ENCODE peak calls at places on chromosomes 1 and 21, in six cellular contexts. A is SK-N-SH, E is GM23338, Q is PC-3, Y is GM23248, K is MM.1S. U is an unnamed sample. For H3K27me3, H3F3A and H3K36me3, the result is how much of the 10 kb centered on the place peaks cover.

GRCh38 chr1:119841306-119841705 is 30.0 kb upstream of the REG4 start:
- DNase-seq in A (no peak), E (no peak), Q (no peak), Y (no peak), K (no peak), U (no peak)

GRCh38 chr1:77421504-77422233 is 139.8 kb downstream of the AK5 start:
- DNase-seq in A (no peak), E (no peak), Q (no peak), Y (no peak), K (peak), U (no peak)

GRCh38 chr1:2541619-2542246 is 11.7 kb upstream of the HES5 start:
- DNase-seq in A (no peak), E (no peak), Q (no peak), Y (no peak), K (peak), U (no peak)

GRCh38 chr1:229479660-229480399 is 28.3 kb downstream of the NUP133 start:
- DNase-seq in A (no peak), E (no peak), Q (no peak), Y (no peak), K (no peak), U (no peak)

GRCh38 chr1:171441278-171441677 is 44.1 kb upstream of the PRRC2C start:
- DNase-seq in A (no peak), E (no peak), Q (peak), Y (peak), K (no peak), U (no peak)

GRCh38 chr1:185720633-185721272 is 13.4 kb upstream of the HMCN1 start:
- DNase-seq in A (no peak), E (peak), Q (peak), Y (peak), K (peak), U (peak)

GRCh38 chr1:61254629-61255323 is 172.4 kb downstream of the NFIA start:
- DNase-seq in A (peak), E (no peak), Q (peak), Y (peak), K (no peak), U (no peak)

GRCh38 chr1:9233241-9233941 is 1.2 kb upstream of the H6PD start:
- DNase-seq in A (no peak), E (no peak), Q (no peak), Y (peak), K (no peak), U (no peak)

GRCh38 chr1:212638419-212639151 is 30.0 kb downstream of the ATF3 start:
- DNase-seq in A (peak), E (no peak), Q (no peak), Y (peak), K (no peak), U (no peak)

GRCh38 chr1:52477876-52478275 is 73.5 kb downstream of the PRPF38A start:
- DNase-seq in A (no peak), E (no peak), Q (no peak), Y (no peak), K (no peak), U (no peak)

GRCh38 chr21:42461185-42461520 is 34.9 kb downstream of the RSPH1 start:
- DNase-seq in A (no peak), E (no peak), Q (no peak), Y (no peak), K (no peak), U (no peak)

GRCh38 chr21:32256873-32257620 is 21.8 kb downstream of the MIS18A start:
- DNase-seq in A (peak), E (no peak), Q (peak), Y (peak), K (no peak), U (no peak)

GRCh38 chr1:17632541-17633193 is 93.2 kb downstream of the ARHGEF10L start:
- DNase-seq in A (no peak), E (no peak), Q (peak), Y (peak), K (no peak), U (no peak)

GRCh38 chr1:229192031-229192430 is 78.9 kb upstream of the RAB4A start:
- DNase-seq in A (no peak), E (no peak), Q (peak), Y (peak), K (no peak), U (no peak)

GRCh38 chr1:37038703-37039093 is 4.4 kb upstream of the GRIK3 start:
- DNase-seq in A (no peak), E (no peak), Q (no peak), Y (no peak), K (no peak), U (no peak)
- H3K27me3 ChIP-seq in A (under half), E (under half), Q (half or more), Y (under half), K (half or more), U (under half)

GRCh38 chr1:246108278-246108925 is 398.7 kb downstream of the SMYD3 start:
- DNase-seq in A (no peak), E (no peak), Q (no peak), Y (no peak), K (no peak), U (peak)
- H3F3A ChIP-seq in A (under half), E (under half), Q (under half), Y (under half), K (under half), U (under half)

GRCh38 chr21:26851109-26851944 is 6.1 kb upstream of the ADAMTS1 start:
- DNase-seq in A (no peak), E (no peak), Q (no peak), Y (no peak), K (no peak), U (no peak)

GRCh38 chr21:26849428-26850115 is 4.4 kb upstream of the ADAMTS1 start:
- DNase-seq in A (peak), E (peak), Q (peak), Y (peak), K (peak), U (peak)

GRCh38 chr21:26852422-26852821 is 7.2 kb upstream of the ADAMTS1 start:
- DNase-seq in A (no peak), E (peak), Q (no peak), Y (no peak), K (no peak), U (peak)

GRCh38 chr21:26847951-26848350 is 2.7 kb upstream of the ADAMTS1 start:
- DNase-seq in A (no peak), E (no peak), Q (no peak), Y (no peak), K (no peak), U (no peak)

GRCh38 chr21:26850116-26850643 is 5.0 kb upstream of the ADAMTS1 start:
- DNase-seq in A (peak), E (peak), Q (peak), Y (peak), K (peak), U (peak)
- H3K36me3 ChIP-seq in A (under half), E (under half), Q (under half), Y (under half), K (under half), U (under half)

DNA sequence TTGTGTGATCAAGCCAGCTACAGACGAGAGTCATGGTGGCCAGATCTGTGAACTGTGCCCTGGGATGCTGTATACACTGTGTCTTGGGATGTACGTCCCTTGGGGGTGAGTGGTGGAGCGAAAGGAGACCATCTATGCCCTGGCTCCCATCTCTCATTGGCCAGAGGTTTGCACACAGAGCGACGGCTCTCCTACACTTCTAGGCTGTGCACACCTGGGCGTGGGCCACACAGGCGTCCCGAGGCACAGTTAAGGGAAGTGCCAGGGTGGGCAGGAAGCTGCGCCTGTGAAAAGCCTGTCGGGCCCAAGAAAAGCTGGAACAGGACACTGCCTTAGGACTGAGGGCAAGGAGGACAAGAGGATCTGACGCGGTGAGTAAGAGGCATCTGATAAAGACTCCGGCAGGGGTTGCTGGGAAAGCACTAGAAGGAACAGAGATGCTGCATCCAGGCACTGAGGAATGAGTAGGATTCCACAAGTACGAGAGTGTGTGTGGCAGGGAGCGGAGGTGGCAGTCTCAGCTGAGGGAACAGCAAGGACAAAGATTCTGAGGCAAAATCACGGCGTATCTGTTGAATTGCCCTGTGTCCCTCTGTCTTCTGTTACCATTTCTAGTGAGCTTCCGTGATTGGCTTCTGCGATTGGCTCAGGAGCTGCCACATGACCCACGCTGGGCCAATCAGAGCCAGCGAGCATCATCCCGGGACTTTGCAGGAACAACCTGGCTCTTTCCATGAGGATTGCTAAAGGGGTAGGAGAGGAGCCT is 67.9 kb upstream of the ZBTB40 start:
- DNase-seq in A (no peak), E (no peak), Q (no peak), Y (no peak), K (no peak), U (no peak)
- H3K27me3 ChIP-seq in A (under half), E (under half), Q (under half), Y (under half), K (half or more), U (under half)

GRCh38 chr1:8026976-8027747 is 1.1 kb upstream of the ERRFI1 start:
- DNase-seq in A (no peak), E (peak), Q (peak), Y (peak), K (no peak), U (peak)
- H3F3A ChIP-seq in A (under half), E (under half), Q (under half), Y (under half), K (under half), U (under half)

GRCh38 chr1:155334980-155335379 is 14.3 kb downstream of the RUSC1 start:
- DNase-seq in A (no peak), E (no peak), Q (no peak), Y (peak), K (no peak), U (no peak)

GRCh38 chr1:155339515-155340111 is 18.9 kb downstream of the RUSC1 start:
- DNase-seq in A (no peak), E (no peak), Q (no peak), Y (peak), K (no peak), U (no peak)
- H3K36me3 ChIP-seq in A (half or more), E (under half), Q (half or more), Y (half or more), K (under half), U (under half)

GRCh38 chr1:29643838-29644440 is 407.6 kb downstream of the PTPRU start:
- DNase-seq in A (no peak), E (no peak), Q (no peak), Y (no peak), K (no peak), U (no peak)
- H3K27me3 ChIP-seq in A (under half), E (under half), Q (under half), Y (under half), K (half or more), U (under half)

GRCh38 chr1:86933562-86934377 is 19.3 kb downstream of the HS2ST1 start:
- DNase-seq in A (no peak), E (peak), Q (no peak), Y (no peak), K (no peak), U (no peak)

GRCh38 chr1:86928819-86929218 is 14.4 kb downstream of the HS2ST1 start:
- DNase-seq in A (no peak), E (no peak), Q (no peak), Y (no peak), K (no peak), U (no peak)

GRCh38 chr1:86938855-86939254 is 24.4 kb downstream of the HS2ST1 start:
- DNase-seq in A (no peak), E (no peak), Q (no peak), Y (no peak), K (no peak), U (no peak)

GRCh38 chr1:86938450-86938849 is 24.0 kb downstream of the HS2ST1 start:
- DNase-seq in A (no peak), E (no peak), Q (peak), Y (peak), K (no peak), U (no peak)

GRCh38 chr1:86933051-86933450 is 18.6 kb downstream of the HS2ST1 start:
- DNase-seq in A (no peak), E (no peak), Q (no peak), Y (no peak), K (no peak), U (no peak)
- H3F3A ChIP-seq in A (under half), E (under half), Q (under half), Y (under half), K (under half), U (under half)

DNA sequence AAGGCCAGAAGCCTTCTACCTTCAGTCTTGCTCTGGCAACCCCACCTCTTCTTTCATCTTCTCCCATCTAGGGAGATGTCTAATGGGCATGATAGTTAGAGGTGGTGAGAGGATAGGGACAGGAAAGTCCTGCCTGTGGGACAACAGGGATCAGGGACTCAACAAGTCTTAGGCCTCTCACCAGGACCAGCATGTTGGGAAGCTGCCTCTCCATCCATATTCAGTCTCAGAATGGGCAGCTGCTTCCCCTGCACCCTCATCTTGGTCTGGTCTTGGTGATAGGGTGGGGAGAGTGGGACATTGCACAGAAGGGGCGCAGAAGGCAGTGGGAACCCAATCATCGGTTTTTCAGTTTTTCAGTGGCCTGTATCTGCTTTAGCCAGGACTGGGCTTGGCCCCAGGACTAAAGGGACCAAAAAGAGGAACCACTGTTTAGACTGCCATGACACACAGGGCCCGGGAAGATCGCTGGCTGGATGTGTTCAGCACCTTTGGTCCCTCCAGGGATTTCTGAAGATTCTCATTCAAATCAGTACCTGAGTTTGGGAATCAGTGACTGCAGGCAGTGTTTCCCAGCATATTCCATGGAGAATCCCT is 12.7 kb downstream of the RHEX start:
- DNase-seq in A (no peak), E (no peak), Q (no peak), Y (no peak), K (no peak), U (no peak)
- H3K36me3 ChIP-seq in A (under half), E (under half), Q (under half), Y (under half), K (under half), U (under half)

GRCh38 chr1:205046870-205047269 is 3.9 kb downstream of the CNTN2 start:
- DNase-seq in A (no peak), E (no peak), Q (no peak), Y (no peak), K (no peak), U (peak)

GRCh38 chr1:205043866-205044265 is 854 bp downstream of the CNTN2 start:
- DNase-seq in A (no peak), E (peak), Q (no peak), Y (no peak), K (no peak), U (peak)

GRCh38 chr1:205042911-205043806 is at the start of gene CNTN2:
- DNase-seq in A (peak), E (peak), Q (no peak), Y (peak), K (no peak), U (peak)

GRCh38 chr1:205044745-205045144 is 1.7 kb downstream of the CNTN2 start:
- DNase-seq in A (no peak), E (peak), Q (no peak), Y (no peak), K (no peak), U (peak)

GRCh38 chr1:205045146-205045545 is 2.1 kb downstream of the CNTN2 start:
- DNase-seq in A (no peak), E (no peak), Q (no peak), Y (no peak), K (no peak), U (no peak)
- H3K27me3 ChIP-seq in A (half or more), E (under half), Q (half or more), Y (half or more), K (half or more), U (under half)